ENCODE peak calls at places on chromosomes 3 and 15, in five cellular contexts. J is fibroblast of mammary gland, R is GM20000, U is MM.1S, M is HL-60. O is an unnamed sample.

GRCh38 chr15:42919794-42920280 is 741 bp downstream of the TTBK2 start:
- DNase-seq in J (peak), R (peak), M (peak), U (peak), O (no peak)

GRCh38 chr3:192845196-192845855 is 72.3 kb downstream of the MB21D2 start:
- DNase-seq in R (no peak), J (peak), M (no peak), U (no peak), O (no peak)

GRCh38 chr15:100601158-100601557 is 826 bp downstream of the LINS1 start:
- DNase-seq in M (no peak), R (no peak), U (peak), J (peak), O (no peak)

GRCh38 chr3:123745184-123745855 is 138.8 kb downstream of the MYLK start:
- DNase-seq in J (peak), U (no peak), M (no peak), R (no peak), O (no peak)

GRCh38 chr3:77620009-77620408 is 580.1 kb downstream of the ROBO2 start:
- DNase-seq in J (peak), R (no peak), U (no peak), M (no peak), O (no peak)

GRCh38 chr15:80811781-80812180 is 32.6 kb downstream of the CEMIP start:
- DNase-seq in J (no peak), R (no peak), U (no peak), M (no peak), O (no peak)

GRCh38 chr15:68599560-68600071 is 20.8 kb downstream of the CORO2B start:
- DNase-seq in U (no peak), J (peak), M (no peak), R (no peak), O (no peak)

GRCh38 chr3:119609301-119609700 is 11.6 kb downstream of the PLA1A start:
- DNase-seq in M (no peak), R (no peak), U (no peak), J (no peak), O (no peak)

GRCh38 chr3:149352556-149352955 is 19.1 kb upstream of the TM4SF18 start:
- DNase-seq in R (peak), J (peak), M (peak), U (peak), O (no peak)

GRCh38 chr15:67824900-67825879 is at the start of gene SKOR1:
- DNase-seq in J (peak), R (peak), U (no peak), M (no peak), O (no peak)

GRCh38 chr15:93146196-93146595 is 57.2 kb upstream of the RGMA start:
- DNase-seq in R (no peak), J (no peak), U (no peak), M (no peak), O (no peak)

GRCh38 chr3:4716731-4717362 is 223.7 kb downstream of the ITPR1 start:
- DNase-seq in M (no peak), J (peak), R (no peak), U (no peak), O (no peak)

GRCh38 chr15:62253294-62253693 is 88.2 kb upstream of the C2CD4B start:
- DNase-seq in U (no peak), M (no peak), R (no peak), J (no peak), O (peak)

GRCh38 chr3:116512931-116513330 is 67.6 kb upstream of the LSAMP start:
- DNase-seq in J (no peak), R (no peak), M (no peak), U (no peak), O (no peak)

GRCh38 chr3:43363621-43364266 is 77.4 kb downstream of the SNRK start:
- DNase-seq in M (no peak), R (no peak), U (no peak), J (peak), O (no peak)

GRCh38 chr3:141828487-141829284 is 47.8 kb upstream of the ATP1B3 start:
- DNase-seq in U (no peak), M (peak), J (peak), R (no peak), O (no peak)

GRCh38 chr15:65246026-65246714 is 34.9 kb upstream of the CILP start:
- DNase-seq in J (no peak), M (no peak), R (no peak), U (no peak), O (no peak)

GRCh38 chr15:58291848-58292247 is 139.9 kb upstream of the LIPC start:
- DNase-seq in U (no peak), R (no peak), J (no peak), M (no peak), O (no peak)

GRCh38 chr3:107761391-107761790 is 238.6 kb downstream of the BBX start:
- DNase-seq in J (no peak), M (no peak), R (no peak), U (no peak), O (no peak)

GRCh38 chr3:107271787-107272387 is 105.4 kb upstream of the CCDC54 start:
- DNase-seq in U (peak), J (peak), M (no peak), R (peak), O (no peak)

GRCh38 chr3:41997702-41998551 is 36.0 kb upstream of the ULK4 start:
- DNase-seq in M (no peak), U (peak), R (no peak), J (peak), O (no peak)

GRCh38 chr3:117230924-117231323 is 521.3 kb downstream of the TUSC7 start:
- DNase-seq in J (no peak), U (no peak), M (no peak), R (no peak), O (no peak)

GRCh38 chr15:70605606-70606410 is 157.6 kb downstream of the UACA start:
- DNase-seq in M (no peak), J (peak), U (no peak), R (no peak), O (no peak)

GRCh38 chr3:27043328-27043956 is 325.7 kb downstream of the NEK10 start:
- DNase-seq in R (no peak), M (no peak), J (no peak), U (no peak), O (no peak)

GRCh38 chr3:72255191-72255590 is 470.2 kb upstream of the PROK2 start:
- DNase-seq in M (no peak), J (peak), R (no peak), U (no peak), O (no peak)

GRCh38 chr15:43285609-43286037 is 18.9 kb upstream of the TGM5 start:
- DNase-seq in R (peak), M (peak), J (peak), U (peak), O (peak)

GRCh38 chr15:90465930-90466567 is 63.7 kb upstream of the CRTC3 start:
- DNase-seq in M (no peak), U (no peak), R (no peak), J (peak), O (no peak)

GRCh38 chr3:37321260-37321852 is 147.0 kb upstream of the LRRFIP2 start:
- DNase-seq in J (peak), R (no peak), U (no peak), M (no peak), O (no peak)

GRCh38 chr15:70492240-70493177 is 270.8 kb downstream of the UACA start:
- DNase-seq in J (peak), M (peak), U (peak), R (peak), O (no peak)

GRCh38 chr3:149363053-149363452 is 14.4 kb downstream of the TM4SF1 start:
- DNase-seq in M (no peak), R (no peak), J (peak), U (no peak), O (no peak)

GRCh38 chr15:39581501-39582285 is 814 bp downstream of the THBS1 start:
- DNase-seq in R (no peak), J (peak), M (no peak), U (peak), O (no peak)

GRCh38 chr3:87541711-87542110 is 265.3 kb upstream of the POU1F1 start:
- DNase-seq in J (no peak), R (no peak), U (no peak), M (no peak), O (no peak)

GRCh38 chr3:46896386-46896785 is 18.9 kb downstream of the PTH1R start:
- DNase-seq in R (no peak), M (no peak), J (peak), U (no peak), O (no peak)

GRCh38 chr3:45994661-45995369 is 809 bp downstream of the FYCO1 start:
- DNase-seq in J (no peak), R (peak), U (no peak), M (peak), O (no peak)

GRCh38 chr3:70264122-70264780 is 48.2 kb downstream of the MDFIC2 start:
- DNase-seq in U (no peak), M (no peak), J (peak), R (no peak), O (no peak)

GRCh38 chr15:22888120-22888859 is 49.8 kb downstream of the NIPA2 start:
- DNase-seq in U (no peak), R (no peak), J (peak), M (no peak), O (no peak)

GRCh38 chr3:134794950-134795775 is at the start of gene EPHB1:
- DNase-seq in U (peak), M (peak), J (peak), R (peak), O (peak)

GRCh38 chr3:134797080-134797801 is 2.2 kb downstream of the EPHB1 start:
- DNase-seq in R (no peak), M (no peak), U (no peak), J (no peak), O (peak)

GRCh38 chr3:134796313-134797079 is 1.4 kb downstream of the EPHB1 start:
- DNase-seq in R (no peak), U (no peak), M (no peak), J (peak), O (peak)

GRCh38 chr3:134794323-134794722 is 737 bp upstream of the EPHB1 start:
- DNase-seq in J (no peak), U (no peak), R (no peak), M (no peak), O (peak)

GRCh38 chr3:134795776-134796312 is 784 bp downstream of the EPHB1 start:
- DNase-seq in R (peak), J (peak), M (no peak), U (peak), O (peak)
- TF ChIP-seq CTCF in R (no peak), J (no peak), M (no peak), U (no peak), O (no peak)

DNA sequence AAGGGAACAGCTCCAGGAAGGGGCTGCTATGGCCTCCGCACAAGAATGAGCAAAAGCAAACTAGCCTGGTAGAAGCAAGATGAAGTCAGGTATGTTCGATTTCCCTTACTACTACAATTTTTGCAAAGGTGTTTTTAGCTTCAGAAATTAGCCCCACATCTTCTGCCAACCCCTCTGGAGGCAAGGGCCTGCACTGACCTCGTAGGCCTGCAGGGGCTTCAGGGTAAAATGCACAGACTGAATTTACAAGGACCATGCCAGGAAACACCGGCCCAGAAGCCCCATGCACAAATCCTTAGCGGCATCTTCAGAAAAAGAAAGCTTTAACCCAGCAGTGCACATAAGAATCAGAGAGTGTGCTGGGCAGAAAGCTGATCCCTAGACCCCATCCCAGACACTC is 53.0 kb downstream of the SLC6A1 start:
- DNase-seq in J (no peak), U (no peak), R (no peak), M (no peak), O (no peak)
- TF ChIP-seq CTCF in J (no peak), U (no peak), R (no peak), M (no peak), O (no peak)

GRCh38 chr3:83946554-83946953 is 1012.2 kb upstream of the CADM2 start:
- DNase-seq in U (no peak), J (no peak), R (no peak), M (no peak), O (no peak)
- TF ChIP-seq CTCF in U (no peak), J (no peak), R (no peak), M (no peak), O (peak)

GRCh38 chr3:100260685-100261480 is at the start of gene TBC1D23:
- DNase-seq in J (peak), R (peak), M (peak), U (peak), O (peak)
- TF ChIP-seq CTCF in J (no peak), R (no peak), M (no peak), U (no peak), O (peak)

GRCh38 chr15:88740356-88740755 is 62.9 kb upstream of the ACAN start:
- DNase-seq in M (no peak), U (no peak), J (no peak), R (no peak), O (no peak)
- TF ChIP-seq CTCF in M (no peak), U (no peak), J (no peak), R (no peak), O (no peak)

GRCh38 chr15:85762039-85762755 is 32.5 kb downstream of the KLHL25 start:
- DNase-seq in J (no peak), U (no peak), M (no peak), R (peak), O (no peak)
- TF ChIP-seq CTCF in J (no peak), U (no peak), M (no peak), R (no peak), O (no peak)

DNA sequence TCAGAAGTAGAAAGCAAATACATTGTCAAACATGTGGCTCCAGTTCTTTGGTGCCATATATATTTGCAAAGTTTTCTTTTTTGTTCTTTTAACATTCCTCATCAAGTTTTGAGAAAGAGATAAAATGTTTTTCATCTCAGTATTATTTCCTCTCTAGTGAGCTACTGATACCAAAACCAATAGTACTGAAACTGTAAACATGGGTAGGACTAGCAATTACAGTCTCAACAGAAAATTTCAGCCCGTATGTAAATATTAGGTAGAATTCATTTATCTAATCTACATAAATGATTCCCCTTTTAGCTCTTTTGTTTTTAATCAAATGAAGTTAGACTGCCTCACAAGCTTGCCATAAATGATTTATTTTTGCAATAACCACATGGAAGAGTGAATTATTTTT is 21.4 kb downstream of the SECISBP2L start:
- DNase-seq in U (peak), R (peak), M (no peak), J (no peak), O (no peak)
- TF ChIP-seq CTCF in U (no peak), R (no peak), M (no peak), J (no peak), O (no peak)

GRCh38 chr3:75192065-75192658 is 472.0 kb upstream of the FRG2C start:
- DNase-seq in R (peak), M (no peak), U (peak), J (peak), O (no peak)
- TF ChIP-seq CTCF in R (peak), M (peak), U (peak), J (peak), O (peak)

DNA sequence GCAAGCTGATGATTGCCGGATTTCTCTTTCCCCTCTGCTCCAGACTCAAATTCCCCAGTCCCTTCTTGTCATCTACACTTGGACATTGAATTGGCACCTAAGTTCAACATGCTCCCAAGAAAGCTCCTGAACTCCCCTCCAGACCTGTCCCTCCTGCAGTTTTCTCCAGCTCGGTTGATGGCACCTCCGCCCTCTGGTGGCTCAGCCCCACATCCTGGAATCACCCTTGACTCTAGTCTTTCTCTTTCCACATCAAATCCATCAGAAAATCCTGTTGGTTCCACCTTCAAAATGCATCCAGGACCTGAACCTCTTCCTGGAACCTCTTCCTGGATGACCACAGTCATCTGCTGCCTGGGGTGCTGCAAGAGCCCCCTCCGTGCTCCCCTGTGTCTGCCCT is 60.1 kb downstream of the RASGRF1 start:
- DNase-seq in M (no peak), J (no peak), R (no peak), U (no peak), O (no peak)
- TF ChIP-seq CTCF in M (no peak), J (no peak), R (no peak), U (no peak), O (no peak)